ENCODE peak calls at places on chromosomes 3 and 15, in four cellular contexts. X is CD4-positive, alpha-beta T cell; O is coronary artery; W is NCI-H226. Z is an unnamed sample.

GRCh38 chr15:51089041-51089440 is 5.7 kb downstream of the TNFAIP8L3 start:
- DNase-seq in X (no peak), O (no peak), W (no peak), Z (no peak)

GRCh38 chr3:187985636-187986035 is 168.3 kb upstream of the LPP start:
- DNase-seq in X (no peak), O (no peak), W (peak), Z (no peak)

GRCh38 chr3:143207338-143207961 is 87.9 kb downstream of the CHST2 start:
- DNase-seq in X (no peak), O (no peak), W (peak), Z (no peak)

GRCh38 chr15:32834156-32834555 is 116.4 kb downstream of the GREM1 start:
- DNase-seq in X (no peak), O (no peak), W (no peak), Z (no peak)

GRCh38 chr3:197364410-197365071 is 66.1 kb upstream of the DLG1 start:
- DNase-seq in X (no peak), O (no peak), W (peak), Z (no peak)

GRCh38 chr15:79032656-79033055 is 57.9 kb downstream of the RASGRF1 start:
- DNase-seq in X (no peak), O (no peak), W (no peak), Z (no peak)

GRCh38 chr3:124850633-124851032 is 36.5 kb downstream of the ITGB5 start:
- DNase-seq in X (no peak), O (no peak), W (no peak), Z (no peak)

GRCh38 chr3:180250172-180250571 is 213.4 kb upstream of the PEX5L start:
- DNase-seq in X (no peak), O (no peak), W (peak), Z (no peak)

GRCh38 chr3:197511130-197511529 is 44.6 kb downstream of the BDH1 start:
- DNase-seq in X (no peak), O (no peak), W (no peak), Z (no peak)

GRCh38 chr15:51768018-51768417 is 16.6 kb downstream of the TMOD2 start:
- DNase-seq in X (no peak), O (no peak), W (no peak), Z (no peak)

GRCh38 chr3:25508901-25509300 is 80.8 kb downstream of the RARB start:
- DNase-seq in X (no peak), O (no peak), W (no peak), Z (no peak)